ENCODE peak calls at places on chromosomes 7 and 10, in ten cellular contexts. I is NCI-H774; Z is NCI-H2029; M is COR-L47; C is non-pigmented ciliary epithelial cell; K is lung microvascular endothelial cell; T is activated naive CD4-positive, alpha-beta T cell; A is NCI-H1417; D is coronary artery; E is neural crest cell. V is an unnamed sample.

GRCh38 chr7:154424370-154424769 is 372.2 kb downstream of the DPP6 start:
- DNase-seq in I (no peak), Z (peak), M (peak), C (no peak), K (no peak), T (no peak), A (no peak), D (no peak), E (no peak), V (no peak)

GRCh38 chr10:84537447-84537931 is 209.1 kb downstream of the CCSER2 start:
- DNase-seq in I (peak), Z (peak), M (peak), C (no peak), K (peak), T (no peak), A (peak), D (no peak), E (peak), V (no peak)

GRCh38 chr10:121288864-121289659 is 309.2 kb downstream of the FGFR2 start:
- DNase-seq in I (no peak), Z (no peak), M (no peak), C (no peak), K (no peak), T (no peak), A (no peak), D (no peak), E (no peak), V (no peak)

GRCh38 chr7:55573526-55573925 is 1.2 kb upstream of the VOPP1 start:
- DNase-seq in I (no peak), Z (no peak), M (no peak), C (no peak), K (no peak), T (no peak), A (no peak), D (no peak), E (no peak), V (no peak)

GRCh38 chr10:32367793-32368453 is 21.0 kb upstream of the EPC1 start:
- DNase-seq in I (peak), Z (no peak), M (peak), C (no peak), K (peak), T (peak), A (peak), D (no peak), E (peak), V (peak)

GRCh38 chr10:68403701-68404100 is 3.4 kb downstream of the RUFY2 start:
- DNase-seq in I (no peak), Z (no peak), M (no peak), C (no peak), K (no peak), T (no peak), A (no peak), D (no peak), E (no peak), V (no peak)

GRCh38 chr10:97356318-97356914 is 21.9 kb upstream of the FRAT2 start:
- DNase-seq in I (no peak), Z (no peak), M (no peak), C (no peak), K (peak), T (no peak), A (no peak), D (no peak), E (no peak), V (no peak)

GRCh38 chr10:15739437-15739970 is 19.8 kb upstream of the ITGA8 start:
- DNase-seq in I (no peak), Z (no peak), M (no peak), C (no peak), K (no peak), T (no peak), A (no peak), D (no peak), E (no peak), V (no peak)

GRCh38 chr10:68471063-68471585 is 649 bp downstream of the DNA2 start:
- DNase-seq in I (no peak), Z (no peak), M (no peak), C (no peak), K (no peak), T (no peak), A (peak), D (no peak), E (no peak), V (no peak)

GRCh38 chr7:100171087-100171681 is 2.8 kb upstream of the GAL3ST4 start:
- DNase-seq in I (no peak), Z (no peak), M (peak), C (no peak), K (no peak), T (no peak), A (no peak), D (no peak), E (no peak), V (no peak)

GRCh38 chr7:97858221-97858620 is 14.0 kb downstream of the ASNS start:
- DNase-seq in I (no peak), Z (no peak), M (no peak), C (no peak), K (no peak), T (no peak), A (no peak), D (no peak), E (no peak), V (no peak)

GRCh38 chr10:23088609-23089008 is 6.8 kb upstream of the MSRB2 start:
- DNase-seq in I (no peak), Z (peak), M (no peak), C (no peak), K (no peak), T (no peak), A (no peak), D (no peak), E (no peak), V (no peak)

GRCh38 chr10:108817572-108817971 is 1105.7 kb downstream of the XPNPEP1 start:
- DNase-seq in I (no peak), Z (no peak), M (no peak), C (no peak), K (no peak), T (no peak), A (no peak), D (no peak), E (no peak), V (no peak)

GRCh38 chr10:88156341-88156740 is 292.9 kb downstream of the PTEN start:
- DNase-seq in I (no peak), Z (no peak), M (no peak), C (peak), K (no peak), T (no peak), A (no peak), D (no peak), E (no peak), V (no peak)

GRCh38 chr7:7449055-7449454 is 86.6 kb downstream of the COL28A1 start:
- DNase-seq in I (no peak), Z (no peak), M (no peak), C (no peak), K (no peak), T (no peak), A (peak), D (no peak), E (no peak), V (no peak)

GRCh38 chr10:24645784-24646183 is 77.9 kb downstream of the ARHGAP21 start:
- DNase-seq in I (no peak), Z (peak), M (no peak), C (no peak), K (peak), T (no peak), A (no peak), D (no peak), E (no peak), V (no peak)

GRCh38 chr10:110808619-110809018 is 63.1 kb upstream of the PDCD4 start:
- DNase-seq in I (no peak), Z (no peak), M (no peak), C (no peak), K (no peak), T (no peak), A (no peak), D (no peak), E (no peak), V (no peak)

GRCh38 chr10:106987362-106987761 is 177.1 kb downstream of the SORCS1 start:
- DNase-seq in I (no peak), Z (no peak), M (no peak), C (no peak), K (no peak), T (no peak), A (no peak), D (no peak), E (no peak), V (no peak)

GRCh38 chr7:31633894-31634494 is 53.0 kb upstream of the PPP1R17 start:
- DNase-seq in I (peak), Z (peak), M (peak), C (no peak), K (peak), T (no peak), A (peak), D (no peak), E (peak), V (no peak)

GRCh38 chr7:39228946-39229345 is 251.2 kb downstream of the POU6F2 start:
- DNase-seq in I (no peak), Z (peak), M (no peak), C (peak), K (no peak), T (no peak), A (peak), D (no peak), E (no peak), V (no peak)

V was measured in sciatic nerve.